ENCODE peak calls at places on chromosomes 1 and 21, in six cellular contexts. A is mesenchymal stem cell, R is H9, K is neuronal stem cell, B is H1, Z is trophoblast cell. E is an unnamed sample.
A peak's percentile ranks its signal among the peaks of the same experiment; 100 is the strongest.

GRCh38 chr1:4563586-4563985 is 90.8 kb upstream of the AJAP1 start:
- DNase-seq in A (no peak), R (no peak), K (no peak), B (no peak), Z (no peak), E (no peak)

GRCh38 chr1:173383341-173383740 is 93.8 kb upstream of the PRDX6 start:
- DNase-seq in A (no peak), R (no peak), K (no peak), B (no peak), Z (no peak), E (peak; percentile 35)

GRCh38 chr1:207831517-207832327 is 79.2 kb downstream of the CD34 start:
- DNase-seq in A (peak; percentile 66), R (no peak), K (no peak), B (no peak), Z (no peak), E (peak; percentile 75)

GRCh38 chr1:151513626-151514101 is 2.5 kb downstream of the CGN start:
- DNase-seq in A (no peak), R (peak; percentile 46), K (no peak), B (no peak), Z (peak; percentile 25), E (peak; percentile 22)

GRCh38 chr1:12616709-12617373 is 1.2 kb downstream of the DHRS3 start:
- DNase-seq in A (no peak), R (no peak), K (no peak), B (no peak), Z (peak; percentile 38), E (no peak)

GRCh38 chr1:56401191-56401590 is 178.2 kb downstream of the PLPP3 start:
- DNase-seq in A (no peak), R (no peak), K (no peak), B (no peak), Z (no peak), E (no peak)

GRCh38 chr1:12851779-12852178 is 3.3 kb upstream of the HNRNPCL1 start:
- DNase-seq in A (no peak), R (no peak), K (no peak), B (no peak), Z (peak; percentile 25), E (no peak)

GRCh38 chr1:246597340-246597739 is 31.1 kb downstream of the CNST start:
- DNase-seq in A (peak; percentile 97), R (no peak), K (no peak), B (no peak), Z (peak; percentile 22), E (peak; percentile 94)

GRCh38 chr1:44740179-44740617 is 561 bp downstream of the KIF2C start:
- DNase-seq in A (no peak), R (no peak), K (no peak), B (no peak), Z (no peak), E (no peak)

GRCh38 chr1:31760901-31761470 is 3.2 kb downstream of the ADGRB2 start:
- DNase-seq in A (peak; percentile 83), R (peak; percentile 85), K (peak; percentile 82), B (no peak), Z (peak; percentile 66), E (peak; percentile 60)

GRCh38 chr1:44355582-44356305 is 687 bp upstream of the ERI3 start:
- DNase-seq in A (no peak), R (no peak), K (no peak), B (no peak), Z (no peak), E (no peak)

GRCh38 chr1:103790172-103790571 is 40.5 kb downstream of the AMY1C start:
- DNase-seq in A (no peak), R (no peak), K (no peak), B (no peak), Z (no peak), E (no peak)
- H3K9me3 ChIP-seq in A (no peaks in the 10 kb centered on the region), R (no peaks in the 10 kb centered on the region), K (no peaks in the 10 kb centered on the region), B (no peaks in the 10 kb centered on the region), Z (no peaks in the 10 kb centered on the region), E (peaks cover 3% of the 10 kb centered on the region)

DNA sequence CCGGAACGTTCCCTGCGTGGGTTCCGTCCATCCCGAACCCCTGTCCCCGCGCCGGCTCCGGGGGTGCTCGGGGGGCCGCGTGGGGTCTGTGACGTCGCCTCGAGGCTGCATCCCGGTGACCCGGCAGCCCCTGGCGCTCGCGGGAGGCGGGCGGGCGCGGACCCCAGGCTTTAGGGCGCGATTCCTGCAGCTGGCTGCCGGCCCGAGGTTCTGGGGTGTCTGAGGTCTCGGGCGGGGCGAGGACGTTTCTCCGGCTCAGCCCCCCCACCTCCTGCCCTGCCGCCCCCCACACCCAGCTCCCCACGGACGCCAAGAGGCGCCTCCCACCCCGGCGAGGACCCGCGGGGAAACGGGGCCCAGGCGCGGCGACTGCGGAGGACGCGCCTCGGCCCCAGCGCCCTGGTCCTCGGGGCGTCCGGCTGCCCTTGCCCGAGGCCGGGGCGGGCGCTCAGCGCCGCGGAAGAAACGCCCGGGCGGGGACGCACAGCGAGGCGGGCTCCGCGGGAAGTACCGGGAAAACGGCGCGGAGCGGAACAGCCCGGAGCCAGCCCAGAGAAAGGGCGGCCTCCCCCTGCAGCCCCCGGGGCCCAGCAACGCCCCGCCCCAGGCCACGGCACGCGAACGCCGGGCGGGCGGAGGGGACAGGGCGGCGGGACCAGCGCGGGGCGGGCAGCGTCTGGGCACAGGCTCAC is 1.3 kb upstream of the PCBP3 start:
- DNase-seq in A (peak; percentile 34), R (no peak), K (no peak), B (no peak), Z (no peak), E (no peak)
- H4K8ac ChIP-seq in A (peak overlapping the region; percentile 61), R (no peak overlapping the region), K (no peak overlapping the region), B (peak overlapping the region; percentile 19), Z (no peak overlapping the region), E (no peak overlapping the region)

DNA sequence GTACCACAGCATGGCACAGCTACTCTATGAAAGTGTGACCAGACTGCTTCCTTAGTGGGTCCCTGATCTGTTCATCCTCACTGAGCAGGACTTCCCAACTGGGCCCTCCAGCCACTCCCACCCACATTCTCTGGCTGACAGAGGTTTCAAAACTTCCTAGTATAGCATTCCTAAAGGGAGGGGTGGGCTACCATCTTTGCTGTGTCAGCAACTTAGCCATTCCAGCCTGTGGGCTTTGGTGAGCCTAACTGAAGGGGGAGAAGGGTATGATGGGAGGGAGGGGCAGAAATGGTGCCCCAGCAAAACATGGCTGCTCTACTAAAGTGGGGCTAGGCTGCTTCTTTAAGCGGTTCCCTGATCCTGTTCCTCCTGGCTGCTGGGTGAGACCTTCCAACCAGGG is 265.2 kb upstream of the ADGRL4 start:
- DNase-seq in A (no peak), R (no peak), K (no peak), B (no peak), Z (no peak), E (no peak)
- H3K9me3 ChIP-seq in A (peaks cover 15% of the 10 kb centered on the region), R (no peaks in the 10 kb centered on the region), K (peaks cover 15% of the 10 kb centered on the region), B (peaks cover 4% of the 10 kb centered on the region), Z (peaks cover 2% of the 10 kb centered on the region), E (no peaks in the 10 kb centered on the region)

DNA sequence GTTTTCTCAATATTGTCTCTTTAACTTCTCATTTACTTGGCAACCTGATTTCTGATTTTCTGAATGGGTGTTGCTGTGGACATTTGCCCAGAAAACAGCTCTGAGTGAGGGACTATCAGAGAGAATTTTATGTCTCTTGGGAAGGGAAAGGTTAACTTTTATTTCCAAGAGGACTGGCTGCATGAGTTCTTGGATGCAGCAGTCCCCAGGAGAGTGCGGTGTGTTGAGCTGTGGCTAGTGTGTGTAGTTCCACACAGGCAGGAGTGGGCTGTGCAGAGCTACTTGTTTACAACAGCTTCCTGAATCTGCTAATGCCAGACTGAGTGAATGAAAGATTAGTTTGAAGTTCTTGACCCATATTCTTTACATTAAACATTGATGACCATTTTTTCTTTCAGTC is 40.9 kb upstream of the APOBEC4 start:
- DNase-seq in A (no peak), R (no peak), K (no peak), B (no peak), Z (no peak), E (no peak)
- H4K8ac ChIP-seq in A (no peak overlapping the region), R (no peak overlapping the region), K (no peak overlapping the region), B (no peak overlapping the region), Z (no peak overlapping the region), E (no peak overlapping the region)

GRCh38 chr1:186206046-186206564 is 168.9 kb downstream of the TPR start:
- DNase-seq in A (no peak), R (no peak), K (no peak), B (no peak), Z (no peak), E (no peak)
- H3K9me3 ChIP-seq in A (no peaks in the 10 kb centered on the region), R (no peaks in the 10 kb centered on the region), K (peaks cover 3% of the 10 kb centered on the region), B (no peaks in the 10 kb centered on the region), Z (no peaks in the 10 kb centered on the region), E (no peaks in the 10 kb centered on the region)